ENCODE peak calls at places on chromosomes 16 and 17, in eight cellular contexts. T, F, Z, W, X, Q, J and M are unnamed samples.

GRCh38 chr17:8807070-8807550 is 7.9 kb upstream of the MFSD6L start:
- DNase-seq in Q (no peak), Z (no peak), J (no peak), F (no peak), X (no peak), T (peak; percentile 47), W (no peak), M (no peak)

GRCh38 chr16:66928702-66929388 is 3.5 kb upstream of the RRAD start:
- DNase-seq in X (no peak), T (peak; percentile 71), Z (peak; percentile 82), Q (no peak), J (no peak), W (no peak), F (peak; percentile 70), M (no peak)

GRCh38 chr17:71327376-71328059 is 793.3 kb upstream of the SOX9 start:
- DNase-seq in T (no peak), Z (no peak), J (no peak), Q (no peak), W (no peak), F (no peak), X (no peak), M (no peak)

GRCh38 chr16:59632266-59632855 is 898.2 kb upstream of the GOT2 start:
- DNase-seq in F (no peak), Z (no peak), J (no peak), W (no peak), T (no peak), Q (no peak), X (no peak), M (no peak)

GRCh38 chr16:82699711-82700495 is 73.1 kb downstream of the CDH13 start:
- DNase-seq in T (no peak), Q (no peak), Z (no peak), F (no peak), W (no peak), J (no peak), X (no peak), M (no peak)

GRCh38 chr16:80300876-80301275 is 239.9 kb upstream of the DYNLRB2 start:
- DNase-seq in F (no peak), T (no peak), Q (no peak), J (no peak), X (no peak), W (no peak), Z (peak; percentile 81), M (no peak)

GRCh38 chr17:66652840-66653507 is 181.9 kb upstream of the CACNG5 start:
- DNase-seq in X (no peak), Z (no peak), W (no peak), F (peak; percentile 48), T (peak; percentile 71), J (no peak), Q (no peak), M (no peak)

GRCh38 chr17:30219315-30219714 is 16.2 kb downstream of the SLC6A4 start:
- DNase-seq in X (no peak), J (no peak), Q (no peak), F (no peak), Z (no peak), T (no peak), W (no peak), M (no peak)

GRCh38 chr17:48047113-48047740 is 932 bp upstream of the NFE2L1 start:
- DNase-seq in W (no peak), X (no peak), J (no peak), F (no peak), T (no peak), Z (peak; percentile 41), Q (no peak), M (no peak)

GRCh38 chr16:2183671-2184070 is 12.7 kb downstream of the CASKIN1 start:
- DNase-seq in W (no peak), T (no peak), Z (no peak), X (no peak), J (no peak), F (no peak), Q (no peak), M (no peak)

GRCh38 chr16:86363836-86364618 is 146.3 kb upstream of the FOXF1 start:
- DNase-seq in F (no peak), W (peak; percentile 72), J (no peak), X (no peak), T (no peak), Z (no peak), Q (no peak), M (no peak)

GRCh38 chr16:66580605-66581209 is 1.4 kb downstream of the CMTM2 start:
- DNase-seq in J (no peak), Z (peak; percentile 10), Q (no peak), T (no peak), F (no peak), W (peak; percentile 34), X (no peak), M (peak; percentile 9)

GRCh38 chr16:87185313-87185712 is 131.9 kb downstream of the C16orf95 start:
- DNase-seq in W (no peak), J (no peak), X (no peak), T (no peak), Z (no peak), Q (no peak), F (no peak), M (no peak)

GRCh38 chr17:17709815-17710321 is 28.6 kb downstream of the RAI1 start:
- DNase-seq in W (no peak), F (no peak), Z (no peak), Q (no peak), T (no peak), J (no peak), X (no peak), M (no peak)

GRCh38 chr17:38748329-38749221 is at the start of gene PCGF2:
- DNase-seq in F (no peak), W (peak; percentile 70), Z (peak; percentile 96), X (peak; percentile 87), T (no peak), Q (peak; percentile 96), J (peak; percentile 90), M (peak; percentile 37)

GRCh38 chr17:78224226-78225087 is 7.0 kb upstream of the TMEM235 start:
- DNase-seq in W (no peak), X (no peak), Q (no peak), J (no peak), T (no peak), Z (no peak), F (no peak), M (no peak)

GRCh38 chr16:85152414-85153030 is 40.2 kb upstream of the CIBAR2 start:
- DNase-seq in Z (no peak), F (no peak), T (no peak), Q (no peak), J (no peak), W (no peak), X (no peak), M (no peak)

GRCh38 chr16:71358464-71359031 is at the start of gene CALB2:
- DNase-seq in X (peak; percentile 86), F (peak; percentile 75), Q (peak; percentile 85), T (peak; percentile 63), J (peak; percentile 76), W (peak; percentile 85), Z (peak; percentile 75), M (peak; percentile 76)

GRCh38 chr16:56630134-56630533 is 2.3 kb upstream of the MT1M start:
- DNase-seq in F (no peak), X (no peak), Z (no peak), T (no peak), W (no peak), J (no peak), Q (no peak), M (no peak)

GRCh38 chr16:48143816-48144215 is 12.0 kb downstream of the ABCC12 start:
- DNase-seq in Q (no peak), T (no peak), J (no peak), X (no peak), Z (no peak), W (no peak), F (no peak), M (no peak)

GRCh38 chr16:49890876-49891275 is 35.0 kb upstream of the ZNF423 start:
- DNase-seq in W (peak; percentile 30), T (no peak), X (peak; percentile 67), F (peak; percentile 46), Q (no peak), Z (peak; percentile 9), J (no peak), M (no peak)

GRCh38 chr17:75250009-75250471 is 11.4 kb downstream of the GGA3 start:
- DNase-seq in F (peak; percentile 89), J (no peak), Z (no peak), T (peak; percentile 85), Q (no peak), X (no peak), W (no peak), M (peak; percentile 62)

GRCh38 chr16:84785843-84786538 is 33.8 kb upstream of the CRISPLD2 start:
- DNase-seq in T (no peak), Q (peak; percentile 64), W (no peak), F (no peak), J (no peak), X (peak; percentile 64), Z (no peak), M (no peak)

GRCh38 chr16:29811170-29811895 is 660 bp upstream of the PRRT2 start:
- DNase-seq in X (peak; percentile 98), T (peak; percentile 90), J (peak; percentile 81), F (peak; percentile 86), Q (peak; percentile 98), Z (peak; percentile 99), W (peak; percentile 93), M (peak; percentile 68)

GRCh38 chr17:80175411-80175810 is 5.6 kb downstream of the CARD14 start:
- DNase-seq in X (no peak), W (no peak), Q (no peak), F (no peak), Z (no peak), T (no peak), J (no peak), M (no peak)

GRCh38 chr17:11488407-11488806 is 109.9 kb upstream of the DNAH9 start:
- DNase-seq in T (no peak), X (no peak), J (no peak), W (no peak), F (no peak), Z (no peak), Q (no peak), M (no peak)

GRCh38 chr16:1003551-1004347 is 22.2 kb downstream of the SOX8 start:
- DNase-seq in F (peak; percentile 75), Z (peak; percentile 48), Q (no peak), X (no peak), T (peak; percentile 77), W (no peak), J (no peak), M (no peak)

GRCh38 chr17:42537156-42537805 is 1.2 kb downstream of the NAGLU start:
- DNase-seq in X (no peak), F (no peak), J (no peak), Z (no peak), W (no peak), Q (no peak), T (no peak), M (no peak)